ENCODE peak calls at places on chromosomes 4 and X, in eight cellular contexts. Y is anterior cingulate cortex, K is RWPE1, B is left colon, C is iris pigment epithelial cell, G is OCI-LY7, M is cardiac muscle cell, F is germinal center. S is an unnamed sample.

GRCh38 chr4:114373508-114373907 is 225.1 kb upstream of the UGT8 start:
- DNase-seq in Y (no peak), K (no peak), B (no peak), C (no peak), G (no peak), M (no peak), F (no peak), S (no peak)

GRCh38 chr4:75696551-75696950 is 23.3 kb upstream of the G3BP2 start:
- DNase-seq in Y (no peak), K (no peak), B (no peak), C (no peak), G (no peak), M (no peak), F (no peak), S (peak; percentile 11)

GRCh38 chr4:1683371-1683902 is 676 bp downstream of the FAM53A start:
- DNase-seq in Y (no peak), K (peak; percentile 30), B (no peak), C (peak; percentile 93), G (no peak), M (peak; percentile 84), F (peak; percentile 14), S (peak; percentile 72)

GRCh38 chrX:116318672-116319071 is 117.7 kb upstream of the SLC6A14 start:
- DNase-seq in Y (no peak), K (no peak), B (no peak), C (peak; percentile 3), G (no peak), M (no peak), F (no peak), S (no peak)

GRCh38 chr4:82467442-82467841 is 37.1 kb downstream of the ENOPH1 start:
- DNase-seq in Y (no peak), K (no peak), B (no peak), C (peak; percentile 23), G (no peak), M (peak; percentile 63), F (no peak), S (no peak)

GRCh38 chr4:156771171-156771837 is 200.3 kb downstream of the PDGFC start:
- DNase-seq in Y (no peak), K (peak; percentile 67), B (no peak), C (peak; percentile 84), G (no peak), M (peak; percentile 67), F (no peak), S (peak; percentile 99)

GRCh38 chr4:13988347-13989265 is 361.1 kb upstream of the BOD1L1 start:
- DNase-seq in Y (peak; percentile 8), K (peak; percentile 43), B (peak; percentile 30), C (peak; percentile 99), G (no peak), M (peak; percentile 97), F (no peak), S (peak; percentile 100)

GRCh38 chr4:7788687-7789425 is 150.8 kb downstream of the AFAP1 start:
- DNase-seq in Y (no peak), K (no peak), B (no peak), C (no peak), G (no peak), M (peak; percentile 19), F (no peak), S (no peak)

GRCh38 chr4:15771419-15772058 is 6.6 kb upstream of the CD38 start:
- DNase-seq in Y (no peak), K (no peak), B (no peak), C (no peak), G (no peak), M (no peak), F (no peak), S (no peak)

S was measured in LHCN-M2.